ENCODE peak calls at places on chromosomes 3 and 15, in nine cellular contexts. C is A549, A is IMR-90, G is breast epithelium, Q is transverse colon, R is body of pancreas, V is heart left ventricle, O is tibial nerve, S is adrenal gland. I is an unnamed sample.

GRCh38 chr3:188584162-188584529 is 430.2 kb downstream of the LPP start:
- DNase-seq in C (peak), A (peak), G (no peak), Q (no peak), R (no peak), V (no peak), O (no peak), S (peak), I (no peak)

GRCh38 chr3:31277582-31277981 is 255.1 kb upstream of the STT3B start:
- DNase-seq in C (no peak), A (no peak), G (no peak), Q (no peak), R (no peak), V (no peak), O (no peak), S (no peak), I (no peak)

GRCh38 chr15:64341961-64342360 is 14.0 kb downstream of the CSNK1G1 start:
- DNase-seq in C (no peak), A (no peak), G (no peak), Q (no peak), R (no peak), V (no peak), O (no peak), S (no peak), I (no peak)

GRCh38 chr15:67201136-67201535 is 53.3 kb downstream of the AAGAB start:
- DNase-seq in C (no peak), A (no peak), G (no peak), Q (no peak), R (no peak), V (no peak), O (no peak), S (no peak), I (no peak)

GRCh38 chr3:33482126-33482525 is 41.9 kb upstream of the UBP1 start:
- DNase-seq in C (no peak), A (peak), G (no peak), Q (no peak), R (no peak), V (no peak), O (no peak), S (no peak), I (no peak)

GRCh38 chr15:28021281-28022039 is 77.7 kb downstream of the OCA2 start:
- DNase-seq in C (peak), A (peak), G (peak), Q (peak), R (peak), V (no peak), O (no peak), S (peak), I (peak)

GRCh38 chr3:138112362-138112761 is 3.0 kb downstream of the DZIP1L start:
- DNase-seq in C (no peak), A (no peak), G (peak), Q (no peak), R (no peak), V (no peak), O (no peak), S (no peak), I (no peak)

GRCh38 chr15:76492538-76492937 is 156.0 kb downstream of the ISL2 start:
- DNase-seq in C (no peak), A (no peak), G (no peak), Q (no peak), R (no peak), V (no peak), O (no peak), S (no peak), I (no peak)

GRCh38 chr3:183812746-183813445 is 12.5 kb downstream of the MAP6D1 start:
- DNase-seq in C (no peak), A (no peak), G (peak), Q (no peak), R (no peak), V (no peak), O (no peak), S (no peak), I (no peak)

GRCh38 chr15:73599934-73600333 is 33.3 kb downstream of the NPTN start:
- DNase-seq in C (peak), A (peak), G (no peak), Q (no peak), R (no peak), V (no peak), O (no peak), S (peak), I (peak)

GRCh38 chr15:88954431-88955277 is 41.5 kb upstream of the MFGE8 start:
- DNase-seq in C (no peak), A (no peak), G (no peak), Q (no peak), R (no peak), V (peak), O (no peak), S (peak), I (no peak)

GRCh38 chr3:143343031-143343430 is 223.5 kb downstream of the CHST2 start:
- DNase-seq in C (no peak), A (no peak), G (no peak), Q (no peak), R (no peak), V (no peak), O (no peak), S (no peak), I (no peak)

GRCh38 chr3:150255416-150255815 is 152.7 kb upstream of the TSC22D2 start:
- DNase-seq in C (no peak), A (no peak), G (peak), Q (no peak), R (peak), V (peak), O (no peak), S (peak), I (no peak)

GRCh38 chr3:140096037-140096436 is 161.1 kb downstream of the CLSTN2 start:
- DNase-seq in C (no peak), A (no peak), G (no peak), Q (no peak), R (no peak), V (no peak), O (no peak), S (no peak), I (no peak)

GRCh38 chr3:173553635-173554280 is 156.2 kb downstream of the NLGN1 start:
- DNase-seq in C (peak), A (peak), G (no peak), Q (no peak), R (peak), V (no peak), O (no peak), S (peak), I (no peak)

GRCh38 chr3:170079466-170080165 is 41.8 kb downstream of the GPR160 start:
- DNase-seq in C (no peak), A (peak), G (no peak), Q (no peak), R (no peak), V (no peak), O (no peak), S (no peak), I (no peak)

GRCh38 chr3:141150431-141150830 is 81.2 kb upstream of the PXYLP1 start:
- DNase-seq in C (no peak), A (no peak), G (no peak), Q (no peak), R (no peak), V (no peak), O (no peak), S (no peak), I (peak)

GRCh38 chr3:100265016-100265415 is 4.2 kb downstream of the TBC1D23 start:
- DNase-seq in C (no peak), A (no peak), G (no peak), Q (no peak), R (no peak), V (no peak), O (no peak), S (no peak), I (no peak)

GRCh38 chr15:65365229-65365628 is 12.6 kb downstream of the IGDCC3 start:
- DNase-seq in C (no peak), A (no peak), G (no peak), Q (no peak), R (no peak), V (no peak), O (no peak), S (no peak), I (no peak)

GRCh38 chr3:47036145-47036544 is 56.7 kb downstream of the NBEAL2 start:
- DNase-seq in C (no peak), A (no peak), G (no peak), Q (no peak), R (no peak), V (no peak), O (no peak), S (no peak), I (no peak)

GRCh38 chr3:74465652-74466415 is 148.6 kb downstream of the CNTN3 start:
- DNase-seq in C (no peak), A (peak), G (peak), Q (no peak), R (no peak), V (no peak), O (no peak), S (no peak), I (no peak)

GRCh38 chr15:45402955-45403892 is 24.9 kb upstream of the GATM start:
- DNase-seq in C (peak), A (peak), G (no peak), Q (peak), R (peak), V (peak), O (no peak), S (peak), I (no peak)

GRCh38 chr3:40044487-40044886 is 235.1 kb downstream of the MYRIP start:
- DNase-seq in C (no peak), A (no peak), G (no peak), Q (no peak), R (no peak), V (no peak), O (no peak), S (no peak), I (no peak)

GRCh38 chr3:149603126-149604074 is 54.4 kb downstream of the WWTR1 start:
- DNase-seq in C (peak), A (peak), G (no peak), Q (no peak), R (no peak), V (no peak), O (no peak), S (no peak), I (no peak)

GRCh38 chr3:126287536-126288181 is 69.5 kb downstream of the KLF15 start:
- DNase-seq in C (no peak), A (peak), G (peak), Q (peak), R (peak), V (peak), O (peak), S (peak), I (peak)

GRCh38 chr3:100006570-100007271 is 107.6 kb downstream of the FILIP1L start:
- DNase-seq in C (peak), A (peak), G (no peak), Q (no peak), R (no peak), V (no peak), O (no peak), S (no peak), I (no peak)

GRCh38 chr3:45964139-45964538 is 20.9 kb downstream of the CXCR6 start:
- DNase-seq in C (no peak), A (no peak), G (no peak), Q (no peak), R (no peak), V (no peak), O (no peak), S (no peak), I (no peak)

GRCh38 chr15:32657198-32657886 is 15.8 kb downstream of the SCG5 start:
- DNase-seq in C (no peak), A (no peak), G (peak), Q (peak), R (peak), V (no peak), O (no peak), S (no peak), I (peak)

GRCh38 chr3:111438283-111438682 is 103.7 kb upstream of the CD96 start:
- DNase-seq in C (no peak), A (no peak), G (no peak), Q (no peak), R (no peak), V (no peak), O (no peak), S (no peak), I (no peak)

GRCh38 chr3:100360757-100361496 is 26.4 kb downstream of the NIT2 start:
- DNase-seq in C (no peak), A (no peak), G (no peak), Q (no peak), R (no peak), V (no peak), O (no peak), S (no peak), I (no peak)

GRCh38 chr3:171404376-171404982 is 55.7 kb downstream of the TNIK start:
- DNase-seq in C (no peak), A (no peak), G (no peak), Q (no peak), R (peak), V (no peak), O (no peak), S (no peak), I (no peak)

GRCh38 chr3:20064796-20065564 is 24.7 kb downstream of the KAT2B start:
- DNase-seq in C (no peak), A (no peak), G (no peak), Q (no peak), R (no peak), V (no peak), O (no peak), S (no peak), I (no peak)

GRCh38 chr3:12695112-12695511 is 31.2 kb upstream of the RAF1 start:
- DNase-seq in C (no peak), A (no peak), G (no peak), Q (no peak), R (no peak), V (no peak), O (no peak), S (no peak), I (no peak)

DNA sequence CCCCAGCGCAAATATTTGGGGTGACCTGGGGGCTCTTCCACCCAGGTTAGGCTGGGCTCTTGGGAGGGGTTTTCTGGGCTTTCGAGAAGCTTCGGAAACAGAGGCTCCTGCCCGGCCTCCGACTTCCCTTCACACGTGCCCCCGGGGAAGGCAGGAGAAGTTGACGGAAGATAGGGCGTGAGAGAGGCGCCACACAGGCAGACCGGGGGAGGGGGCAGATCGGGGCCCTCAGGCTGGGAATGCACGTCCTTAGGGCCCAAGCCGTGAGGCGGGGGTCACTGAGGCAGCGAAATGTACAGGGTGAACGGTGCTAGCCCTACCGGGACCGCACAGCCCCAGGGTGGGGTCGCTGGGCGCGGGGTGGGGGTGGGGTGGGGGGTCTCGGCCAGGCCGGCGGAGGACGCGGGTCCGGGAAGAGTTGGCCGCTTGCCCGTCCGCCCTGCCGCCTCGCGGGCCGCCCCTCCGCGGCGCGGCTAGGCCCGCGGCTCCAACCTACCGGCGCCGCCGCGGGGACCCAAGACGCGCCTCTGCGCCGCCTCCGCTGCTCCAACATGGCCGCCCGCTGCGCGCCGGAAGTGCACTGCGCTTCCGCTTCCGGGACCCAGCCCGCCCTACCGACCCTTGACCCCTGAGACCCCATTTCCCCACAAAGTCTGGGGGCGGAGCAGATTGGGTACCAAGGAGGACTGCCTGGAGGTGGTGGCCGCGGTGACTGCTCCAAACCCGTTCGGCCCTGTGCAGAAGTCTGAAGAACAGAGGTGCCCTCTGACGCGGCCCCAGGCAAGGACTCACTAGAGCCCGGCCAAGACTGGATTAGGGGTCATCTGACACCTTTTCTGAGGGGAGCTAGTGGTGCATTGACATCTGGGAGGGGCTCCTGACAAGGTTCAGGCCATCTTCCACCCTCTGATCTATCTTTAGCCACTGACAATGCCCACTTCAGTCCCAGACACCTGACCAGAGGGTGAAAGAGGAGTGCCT is at the start of gene CCDC71:
- DNase-seq in C (peak), A (peak), G (peak), Q (peak), R (peak), V (peak), O (peak), S (peak), I (no peak)
- TF ChIP-seq POLR2A in C (peak), A (peak), G (no peak), Q (no peak), R (peak), V (no peak), O (peak), S (no peak), I (peak)

GRCh38 chr3:2765002-2765579 is 345.1 kb downstream of the IL5RA start:
- DNase-seq in C (peak), A (no peak), G (no peak), Q (no peak), R (no peak), V (no peak), O (no peak), S (no peak), I (no peak)
- TF ChIP-seq CTCF in C (no peak), A (no peak), G (no peak), Q (no peak), R (no peak), V (no peak), O (no peak), S (no peak), I (no peak)

DNA sequence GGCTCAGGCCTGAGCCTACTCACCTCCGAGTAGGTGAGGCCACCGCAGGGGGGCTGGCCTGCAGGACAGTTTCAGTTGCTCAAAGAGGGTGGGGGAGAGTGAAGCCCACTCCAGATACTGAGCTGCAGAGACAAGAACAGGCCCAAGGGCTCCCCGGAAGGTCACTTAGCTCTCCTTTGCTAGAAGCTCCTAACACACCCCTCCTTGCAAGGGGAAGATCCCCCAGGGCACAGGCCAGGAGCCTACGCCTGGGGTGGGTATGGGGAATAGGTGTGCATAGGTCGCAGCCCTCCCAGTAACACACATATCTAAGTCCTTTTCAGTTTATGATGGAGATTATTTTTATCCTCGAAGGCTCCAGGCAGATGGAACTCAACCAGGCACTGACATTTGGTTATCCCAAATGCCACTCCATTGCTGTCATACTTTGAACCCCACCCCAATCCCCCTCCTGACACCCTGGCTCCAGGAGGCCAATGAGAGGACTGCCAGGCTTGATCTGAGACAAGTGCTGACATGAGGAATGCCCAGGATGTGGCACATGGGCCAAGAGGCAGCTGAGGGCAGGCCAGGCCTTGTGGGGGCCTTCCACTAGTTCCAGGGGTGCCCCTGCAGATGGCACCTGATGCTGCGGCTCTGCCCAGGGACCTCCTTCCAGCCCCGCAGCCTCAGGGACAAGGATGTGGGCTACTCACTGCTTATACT is 1.1 kb upstream of the MUSTN1 start:
- DNase-seq in C (no peak), A (no peak), G (no peak), Q (no peak), R (no peak), V (peak), O (no peak), S (no peak), I (no peak)
- TF ChIP-seq POLR2A in C (no peak), A (no peak), G (no peak), Q (no peak), R (no peak), V (no peak), O (no peak), S (no peak), I (no peak)

DNA sequence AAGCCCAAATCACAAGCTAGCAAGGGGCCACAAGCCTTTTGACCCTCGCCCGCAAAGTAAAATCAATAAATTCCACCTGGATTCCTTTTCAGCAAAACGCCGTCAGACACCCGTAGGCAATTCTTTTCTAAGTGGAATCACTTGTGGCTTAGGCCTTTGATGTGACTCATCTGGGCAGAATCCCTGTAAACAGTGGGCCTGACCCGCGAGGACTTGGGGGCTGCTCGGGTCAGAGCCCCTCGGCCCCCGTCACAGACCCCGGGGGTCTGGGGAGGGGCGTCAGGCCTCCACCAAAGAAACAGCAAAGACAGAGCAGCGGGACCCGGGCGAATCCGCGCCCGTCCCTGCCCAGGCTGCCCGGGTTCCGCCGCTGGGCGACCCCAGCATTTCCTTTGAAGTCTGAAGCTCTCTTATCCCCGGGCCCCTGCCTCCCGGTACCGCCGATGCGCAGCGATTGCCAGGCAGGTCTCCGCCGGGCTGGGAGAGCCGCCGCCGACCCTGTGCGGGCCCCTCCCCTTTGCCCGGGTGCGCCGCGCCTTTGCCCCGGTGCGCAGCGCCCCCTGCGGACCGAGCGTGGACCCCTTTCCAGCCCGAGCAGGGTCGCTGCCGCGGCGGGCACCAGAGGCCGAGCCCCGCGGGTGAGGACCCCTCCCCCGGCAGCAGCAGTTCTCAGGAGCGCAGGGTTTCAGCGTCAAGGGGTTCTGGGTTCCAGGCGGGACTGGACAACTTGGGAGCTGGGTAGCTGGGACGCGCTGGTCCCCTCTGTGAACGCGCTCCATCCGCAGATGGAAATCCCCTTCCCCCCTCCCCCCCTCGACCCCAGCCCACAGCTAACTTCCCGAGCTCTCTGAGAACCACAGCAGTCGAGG is 178.3 kb downstream of the UACA start:
- DNase-seq in C (peak), A (peak), G (no peak), Q (no peak), R (peak), V (no peak), O (no peak), S (no peak), I (no peak)
- TF ChIP-seq CTCF in C (peak), A (peak), G (no peak), Q (peak), R (no peak), V (peak), O (peak), S (no peak), I (peak)

I was measured in esophagus muscularis mucosa.